ENCODE peak calls at places on chromosomes 12 and 14, in five cellular contexts. E is stimulated activated CD4-positive, alpha-beta T cell treated with anti-CD3 and anti-CD28 coated beads, Interleukin-15, amount 100 ng/mL, for 24 hours; G is GM12892; X is HS-27A; C is Calu3. T is an unnamed sample.

GRCh38 chr14:36339817-36340216 is 19.4 kb upstream of the MBIP start:
- DNase-seq in X (no peak), G (no peak), E (no peak), C (no peak), T (no peak)

GRCh38 chr12:109714913-109715244 is 1.3 kb downstream of the FAM222A start:
- DNase-seq in X (no peak), C (no peak), G (no peak), E (no peak), T (no peak)

GRCh38 chr14:54197369-54197768 is 199.4 kb upstream of the CDKN3 start:
- DNase-seq in X (no peak), C (no peak), G (no peak), E (no peak), T (no peak)

GRCh38 chr12:89029961-89030360 is 322.3 kb downstream of the DUSP6 start:
- DNase-seq in G (no peak), X (no peak), E (no peak), C (no peak), T (no peak)

GRCh38 chr14:91008759-91009409 is 51.6 kb downstream of the RPS6KA5 start:
- DNase-seq in E (no peak), C (peak; percentile 9), X (no peak), G (no peak), T (no peak)

GRCh38 chr14:71812693-71813092 is 119.5 kb upstream of the RGS6 start:
- DNase-seq in C (no peak), E (no peak), G (no peak), X (no peak), T (no peak)

GRCh38 chr14:52112336-52113018 is 43.6 kb upstream of the NID2 start:
- DNase-seq in C (no peak), E (no peak), X (peak; percentile 56), G (no peak), T (peak; percentile 83)

GRCh38 chr12:104374806-104375205 is 71.3 kb downstream of the EID3 start:
- DNase-seq in E (no peak), C (no peak), X (no peak), G (no peak), T (no peak)

GRCh38 chr12:42892702-42893101 is 303.2 kb upstream of the PRICKLE1 start:
- DNase-seq in G (no peak), C (no peak), E (no peak), X (no peak), T (no peak)

GRCh38 chr12:124381454-124382207 is 86.7 kb downstream of the RFLNA start:
- DNase-seq in E (no peak), C (peak; percentile 61), X (no peak), G (no peak), T (peak; percentile 78)

GRCh38 chr12:6361834-6362233 is 13.5 kb downstream of the SCNN1A start:
- DNase-seq in G (no peak), E (no peak), X (peak; percentile 93), C (peak; percentile 79), T (no peak)

GRCh38 chr14:68564826-68565760 is 227.8 kb downstream of the ZFP36L1 start:
- DNase-seq in X (no peak), C (no peak), E (peak; percentile 15), G (no peak), T (no peak)

GRCh38 chr12:130609966-130610365 is 106.1 kb downstream of the RIMBP2 start:
- DNase-seq in X (no peak), G (no peak), C (no peak), E (no peak), T (no peak)

GRCh38 chr12:106171117-106171750 is 32.5 kb upstream of the NUAK1 start:
- DNase-seq in C (no peak), G (no peak), E (peak; percentile 15), X (no peak), T (no peak)

GRCh38 chr14:96001866-96002510 is 37.2 kb upstream of the C14orf132 start:
- DNase-seq in X (no peak), C (no peak), E (no peak), G (no peak), T (no peak)

T was measured in HFFc6.